ENCODE peak calls at places on chromosomes 1 and 21, in seven cellular contexts. O is foreskin fibroblast, F is iPS DF 6.9, P is neural progenitor cell, A is astrocyte of the cerebellum, U is kidney epithelial cell, V is tibial artery. D is an unnamed sample.

GRCh38 chr1:214833357-214833756 is 230.4 kb downstream of the CENPF start:
- DNase-seq in V (no peak), A (no peak), F (no peak), U (no peak), O (peak), P (no peak), D (no peak)

GRCh38 chr1:87046951-87047350 is 132.5 kb downstream of the HS2ST1 start:
- DNase-seq in A (no peak), P (no peak), O (no peak), F (no peak), V (no peak), U (no peak), D (no peak)

GRCh38 chr1:54223441-54224202 is 23.7 kb downstream of the MRPL37 start:
- DNase-seq in F (no peak), P (no peak), U (no peak), O (no peak), A (no peak), V (no peak), D (no peak)

GRCh38 chr21:46154955-46155513 is 345 bp downstream of the FTCD start:
- DNase-seq in U (no peak), F (no peak), A (no peak), P (no peak), O (no peak), V (peak), D (no peak)

GRCh38 chr1:161351482-161351881 is 16.2 kb downstream of the CFAP126 start:
- DNase-seq in P (no peak), A (no peak), F (no peak), V (no peak), O (no peak), U (no peak), D (no peak)

GRCh38 chr1:51301844-51302162 is 28.6 kb downstream of the TTC39A start:
- DNase-seq in U (no peak), O (no peak), P (no peak), A (no peak), F (no peak), V (no peak), D (no peak)

GRCh38 chr1:243814718-243815117 is 35.3 kb downstream of the AKT3 start:
- DNase-seq in A (no peak), F (no peak), O (no peak), U (peak), V (no peak), P (no peak), D (no peak)

GRCh38 chr1:1080951-1081310 is 6.8 kb upstream of the RNF223 start:
- DNase-seq in P (no peak), F (no peak), O (no peak), A (no peak), U (no peak), V (peak), D (peak)

GRCh38 chr1:226378071-226378470 is 29.8 kb downstream of the PARP1 start:
- DNase-seq in U (no peak), A (no peak), F (no peak), O (no peak), V (no peak), P (no peak), D (no peak)

GRCh38 chr1:43423672-43424550 is 29.8 kb downstream of the HYI start:
- DNase-seq in F (no peak), O (no peak), V (no peak), P (no peak), A (no peak), U (no peak), D (no peak)

GRCh38 chr1:200243042-200243437 is 166.8 kb downstream of the ZNF281 start:
- DNase-seq in V (no peak), O (peak), U (no peak), A (peak), P (peak), F (no peak), D (no peak)

GRCh38 chr1:9235123-9235513 is 544 bp downstream of the H6PD start:
- DNase-seq in O (peak), F (no peak), A (no peak), P (no peak), U (no peak), V (no peak), D (no peak)

GRCh38 chr1:154866995-154867795 is 2.9 kb downstream of the KCNN3 start:
- DNase-seq in A (peak), F (no peak), P (peak), U (peak), V (no peak), O (peak), D (peak)

GRCh38 chr21:15653710-15654109 is 76.1 kb upstream of the USP25 start:
- DNase-seq in U (no peak), A (no peak), O (no peak), V (no peak), P (no peak), F (no peak), D (no peak)

GRCh38 chr1:58971629-58972140 is 187.8 kb upstream of the JUN start:
- DNase-seq in U (no peak), O (peak), A (no peak), F (no peak), P (no peak), V (peak), D (peak)

GRCh38 chr1:11479375-11479979 is 522 bp downstream of the DISP3 start:
- DNase-seq in P (peak), V (no peak), F (no peak), U (no peak), A (no peak), O (peak), D (no peak)

GRCh38 chr1:19437911-19438310 is 47.4 kb downstream of the CAPZB start:
- DNase-seq in A (no peak), V (peak), P (no peak), U (no peak), F (no peak), O (peak), D (peak)

GRCh38 chr1:15426492-15427279 is 11.6 kb upstream of the CTRC start:
- DNase-seq in U (no peak), O (peak), F (no peak), V (no peak), A (no peak), P (no peak), D (peak)

GRCh38 chr1:45974541-45975269 is 157.7 kb downstream of the PIK3R3 start:
- DNase-seq in V (no peak), F (no peak), A (no peak), P (no peak), U (peak), O (peak), D (no peak)

GRCh38 chr1:36397378-36398230 is at the start of gene LSM10:
- DNase-seq in P (peak), O (peak), A (peak), V (peak), F (no peak), U (peak), D (peak)

GRCh38 chr1:239563680-239564079 is 177.3 kb downstream of the CHRM3 start:
- DNase-seq in P (no peak), F (no peak), V (no peak), O (no peak), A (no peak), U (no peak), D (no peak)

GRCh38 chr1:223645903-223646302 is 19.6 kb downstream of the CAPN8 start:
- DNase-seq in P (no peak), F (no peak), O (peak), U (no peak), V (no peak), A (no peak), D (no peak)

GRCh38 chr1:47580451-47580980 is 142.7 kb downstream of the FOXD2 start:
- DNase-seq in P (no peak), V (peak), F (no peak), U (no peak), A (no peak), O (no peak), D (no peak)

GRCh38 chr1:57361516-57361915 is 62.3 kb downstream of the DAB1 start:
- DNase-seq in O (no peak), F (no peak), P (no peak), V (no peak), A (no peak), U (no peak), D (no peak)

GRCh38 chr1:234244482-234244881 is 128.8 kb upstream of the COA6 start:
- DNase-seq in O (no peak), V (no peak), P (no peak), A (no peak), U (no peak), F (no peak), D (no peak)

GRCh38 chr21:42176864-42177263 is 42.1 kb upstream of the ABCG1 start:
- DNase-seq in O (no peak), P (no peak), V (no peak), F (no peak), A (no peak), U (no peak), D (no peak)
- H3K4me3 ChIP-seq in O (no peak), P (no peak), V (no peak), F (no peak), A (no peak), U (no peak), D (no peak)

GRCh38 chr1:25520446-25521061 is 22.9 kb upstream of the LDLRAP1 start:
- DNase-seq in P (peak), F (no peak), U (no peak), V (peak), O (peak), A (peak), D (peak)

GRCh38 chr1:25522240-25522639 is 21.2 kb upstream of the LDLRAP1 start:
- DNase-seq in U (peak), A (no peak), V (no peak), F (no peak), P (no peak), O (no peak), D (no peak)

GRCh38 chr1:25517476-25518394 is 25.7 kb upstream of the LDLRAP1 start:
- DNase-seq in V (no peak), P (peak), A (no peak), F (no peak), O (no peak), U (no peak), D (no peak)

GRCh38 chr1:25516686-25517085 is 26.7 kb upstream of the LDLRAP1 start:
- DNase-seq in A (no peak), P (no peak), O (no peak), U (no peak), V (no peak), F (no peak), D (no peak)

DNA sequence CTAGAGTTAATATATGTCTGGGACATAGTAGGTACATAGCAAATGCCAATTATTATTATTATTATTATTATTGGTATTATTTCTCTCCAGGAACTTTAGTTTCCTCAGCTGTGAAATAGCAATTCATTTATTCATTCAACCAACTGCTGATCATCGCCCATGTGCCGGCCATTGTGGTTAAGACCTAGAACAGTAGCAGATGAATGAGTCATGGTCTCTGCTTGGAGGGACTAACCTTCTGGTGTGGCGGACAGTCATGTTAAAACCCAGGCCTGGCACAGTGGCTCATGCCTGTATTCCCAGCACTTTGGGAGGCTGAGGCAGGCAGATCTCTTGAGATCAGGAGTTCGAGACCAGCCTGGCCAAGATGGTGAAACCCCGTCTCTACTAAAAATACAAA is 23.8 kb upstream of the LDLRAP1 start:
- DNase-seq in V (no peak), F (no peak), A (peak), U (peak), P (no peak), O (peak), D (no peak)
- H3K4me3 ChIP-seq in V (no peak), F (no peak), A (no peak), U (no peak), P (no peak), O (no peak), D (no peak)

GRCh38 chr1:172638885-172639831 is 19.7 kb upstream of the FASLG start:
- DNase-seq in O (peak), U (peak), P (no peak), A (peak), F (no peak), V (no peak), D (no peak)
- H3K4me3 ChIP-seq in O (no peak), U (no peak), P (no peak), A (no peak), F (no peak), V (no peak), D (no peak)

DNA sequence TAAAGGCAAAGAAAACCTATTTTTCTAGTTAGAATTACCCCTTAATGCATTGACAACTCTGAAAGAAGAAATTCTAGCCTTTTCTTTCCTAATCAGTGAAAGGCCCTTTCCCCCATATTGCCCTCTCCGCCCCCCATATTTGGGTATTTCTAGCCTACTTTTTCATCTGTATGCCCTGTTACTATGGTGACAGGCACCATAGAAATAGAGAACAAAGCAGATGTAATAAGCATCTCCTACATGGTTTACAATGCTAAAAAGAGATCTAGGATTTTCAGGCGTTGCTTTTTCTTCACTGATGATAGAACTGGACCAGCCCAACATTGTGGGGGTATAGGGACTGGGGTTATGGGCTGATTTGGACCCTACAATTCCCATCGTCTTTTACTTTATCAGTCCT is 14.5 kb downstream of the LRRC8B start:
- DNase-seq in A (no peak), O (no peak), V (no peak), P (no peak), F (no peak), U (no peak), D (no peak)
- H3K4me3 ChIP-seq in A (no peak), O (no peak), V (no peak), P (no peak), F (no peak), U (no peak), D (no peak)

DNA sequence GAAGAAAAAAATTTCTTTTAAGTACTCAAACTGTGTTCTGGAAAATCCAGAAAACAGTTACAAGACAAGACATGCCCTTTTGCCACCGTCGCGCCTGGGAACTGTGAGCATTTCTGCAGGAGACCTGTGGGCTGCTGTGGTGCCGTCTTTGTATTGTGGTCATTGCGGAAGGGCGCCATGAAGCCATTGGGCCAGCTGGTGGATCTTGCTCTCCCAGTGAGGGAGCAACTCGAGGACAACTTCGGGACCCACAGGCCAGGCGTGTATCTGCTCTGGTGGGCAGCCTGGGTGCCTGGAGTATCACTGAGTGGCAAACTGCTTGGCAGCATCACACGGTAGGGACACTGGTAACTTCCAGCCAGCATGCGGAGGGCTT is 3.8 kb upstream of the THEMIS2 start:
- DNase-seq in P (no peak), U (no peak), A (no peak), O (no peak), F (no peak), V (no peak), D (no peak)
- H3K4me3 ChIP-seq in P (no peak), U (no peak), A (no peak), O (no peak), F (no peak), V (no peak), D (no peak)

DNA sequence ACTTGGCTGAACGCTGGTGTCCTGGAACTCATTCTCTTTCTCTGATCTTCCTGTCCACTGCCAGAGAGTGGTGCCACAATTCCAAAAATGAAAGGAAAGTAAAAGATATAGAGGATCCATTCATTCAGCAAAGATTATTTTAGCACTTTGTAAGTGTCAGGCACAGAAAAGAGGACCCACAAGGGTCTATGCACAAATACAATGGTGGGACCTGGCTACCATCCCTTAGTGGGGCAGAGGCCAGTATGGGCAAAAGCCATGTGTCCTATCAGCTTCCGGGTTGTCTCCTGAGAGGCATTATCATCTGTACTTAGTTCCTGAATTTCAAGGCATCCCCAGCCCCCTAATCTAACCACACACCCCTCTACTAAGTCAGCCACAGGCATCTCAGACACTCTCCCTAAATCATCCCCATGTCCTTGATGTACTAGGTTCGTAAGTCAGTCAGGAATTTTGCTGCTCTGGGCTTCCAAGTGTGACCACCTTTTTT is 19.0 kb downstream of the SSR2 start:
- DNase-seq in O (no peak), V (no peak), P (no peak), F (no peak), U (no peak), A (no peak), D (no peak)
- H3K4me3 ChIP-seq in O (no peak), V (no peak), P (no peak), F (no peak), U (no peak), A (no peak), D (no peak)

D was measured in psoas muscle.